ENCODE peak calls at places on chromosomes 4 and X, in six cellular contexts. I is CD4-positive, alpha-beta T cell; O is heart right ventricle; L is neural crest cell; R is progenitor cell of endocrine pancreas; T is mesendoderm. D is an unnamed sample.

GRCh38 chrX:53682885-53683555 is 3.5 kb downstream of the HUWE1 start:
- DNase-seq in I (peak; percentile 4), O (no peak), L (peak; percentile 21), R (no peak), T (peak; percentile 82), D (peak; percentile 21)

GRCh38 chrX:151912221-151912620 is 468 bp upstream of the MAGEA4 start:
- DNase-seq in I (no peak), O (no peak), L (no peak), R (no peak), T (no peak), D (no peak)

GRCh38 chr4:159137176-159137575 is 34.3 kb downstream of the RAPGEF2 start:
- DNase-seq in I (no peak), O (no peak), L (no peak), R (no peak), T (peak; percentile 36), D (no peak)

GRCh38 chr4:159655547-159655946 is 552.7 kb downstream of the RAPGEF2 start:
- DNase-seq in I (no peak), O (no peak), L (no peak), R (no peak), T (no peak), D (no peak)

GRCh38 chrX:40303256-40304077 is 205.7 kb upstream of the BCOR start:
- DNase-seq in I (no peak), O (no peak), L (no peak), R (no peak), T (no peak), D (no peak)

GRCh38 chr4:48033825-48034413 is 17.3 kb downstream of the NIPAL1 start:
- DNase-seq in I (peak; percentile 40), O (no peak), L (peak; percentile 8), R (no peak), T (peak; percentile 67), D (peak; percentile 49)

GRCh38 chr4:186724048-186724860 is 598 bp upstream of the FAT1 start:
- DNase-seq in I (no peak), O (peak; percentile 70), L (peak; percentile 42), R (peak; percentile 32), T (peak; percentile 89), D (no peak)

GRCh38 chr4:40916880-40917279 is 167.1 kb downstream of the NSUN7 start:
- DNase-seq in I (no peak), O (no peak), L (peak; percentile 14), R (no peak), T (peak; percentile 85), D (no peak)

GRCh38 chr4:149120331-149121014 is 678.3 kb upstream of the NR3C2 start:
- DNase-seq in I (no peak), O (no peak), L (no peak), R (no peak), T (no peak), D (no peak)

D was measured in naive thymus-derived CD8-positive, alpha-beta T cell.